ENCODE peak calls at places on chromosomes 3 and 15, in eight cellular contexts. C is CD4-positive, alpha-beta T cell; Y is activated CD4-positive, alpha-beta T cell treated with anti-CD3 and anti-CD28 coated beads, Interleukin-2, amount 50 U/mL, for 4 hours; J is Caki2; M is GF-D8; L is NCI-H1092; P is HepG2; R is retina. D is an unnamed sample.

GRCh38 chr3:180888992-180889560 is 23.4 kb upstream of the FXR1 start:
- DNase-seq in C (no peak), Y (no peak), J (no peak), M (no peak), L (no peak), P (no peak), R (no peak), D (no peak)

GRCh38 chr3:136862611-136862951 is 573 bp downstream of the NCK1 start:
- DNase-seq in C (no peak), Y (peak), J (peak), M (peak), L (peak), P (peak), R (no peak), D (no peak)

GRCh38 chr3:52238761-52239701 is at the start of gene TWF2:
- DNase-seq in C (peak), Y (peak), J (peak), M (peak), L (no peak), P (peak), R (peak), D (peak)

GRCh38 chr15:25169318-25169717 is 214.5 kb downstream of the SNRPN start:
- DNase-seq in C (no peak), Y (no peak), J (no peak), M (no peak), L (no peak), P (no peak), R (no peak), D (no peak)

GRCh38 chr15:49313650-49314049 is 109.4 kb upstream of the FGF7 start:
- DNase-seq in C (no peak), Y (no peak), J (peak), M (no peak), L (no peak), P (no peak), R (no peak), D (no peak)

GRCh38 chr3:194136519-194137313 is 768 bp downstream of the HES1 start:
- DNase-seq in C (peak), Y (no peak), J (peak), M (peak), L (no peak), P (peak), R (peak), D (peak)

GRCh38 chr3:8702560-8702959 is 31.0 kb upstream of the CAV3 start:
- DNase-seq in C (no peak), Y (no peak), J (no peak), M (no peak), L (no peak), P (no peak), R (no peak), D (no peak)

GRCh38 chr15:45428491-45428890 is 50.1 kb upstream of the GATM start:
- DNase-seq in C (no peak), Y (no peak), J (no peak), M (no peak), L (no peak), P (no peak), R (no peak), D (no peak)

GRCh38 chr3:122298239-122298638 is 26.8 kb upstream of the CSTA start:
- DNase-seq in C (no peak), Y (no peak), J (no peak), M (no peak), L (no peak), P (no peak), R (no peak), D (no peak)

GRCh38 chr3:141240290-141241247 is 8.9 kb downstream of the PXYLP1 start:
- DNase-seq in C (no peak), Y (no peak), J (no peak), M (no peak), L (no peak), P (no peak), R (no peak), D (no peak)

GRCh38 chr3:24495334-24495994 is 814 bp upstream of the THRB start:
- DNase-seq in C (no peak), Y (no peak), J (peak), M (no peak), L (no peak), P (peak), R (peak), D (peak)

GRCh38 chr3:71504250-71505036 is 79.1 kb downstream of the FOXP1 start:
- DNase-seq in C (no peak), Y (peak), J (peak), M (no peak), L (no peak), P (no peak), R (no peak), D (no peak)

GRCh38 chr3:125051715-125052581 is 3.8 kb downstream of the HEG1 start:
- DNase-seq in C (peak), Y (peak), J (no peak), M (no peak), L (no peak), P (no peak), R (peak), D (no peak)

GRCh38 chr3:40258555-40258954 is 51.0 kb upstream of the EIF1B start:
- DNase-seq in C (no peak), Y (no peak), J (peak), M (no peak), L (no peak), P (no peak), R (no peak), D (no peak)

GRCh38 chr3:18758047-18758704 is 333.0 kb upstream of the SATB1 start:
- DNase-seq in C (no peak), Y (no peak), J (peak), M (peak), L (peak), P (peak), R (peak), D (peak)

GRCh38 chr3:173938159-173938558 is 540.6 kb downstream of the NLGN1 start:
- DNase-seq in C (no peak), Y (no peak), J (peak), M (no peak), L (no peak), P (peak), R (no peak), D (peak)

GRCh38 chr3:185656321-185656840 is 70.3 kb downstream of the SENP2 start:
- DNase-seq in C (no peak), Y (no peak), J (peak), M (no peak), L (no peak), P (no peak), R (no peak), D (no peak)

D was measured in HT-29.